ENCODE peak calls at places on chromosomes 13 and 19, in six cellular contexts. One of them, this sample, is unnamed. For H3K4me1, the result is how much of the 10 kb centered on the place peaks cover.

GRCh38 chr19:737591-738093 is 13.3 kb upstream of the MISP start:
- DNase-seq in CD8-positive, alpha-beta T cell: peak
- DNase-seq in PC-3: peak
- DNase-seq in HCT116: no peak
- DNase-seq in Peyer's patch: peak
- DNase-seq in tibial nerve: no peak
- DNase-seq in this sample: peak

GRCh38 chr19:31969955-31970545 is 375.4 kb upstream of the ZNF507 start:
- DNase-seq in CD8-positive, alpha-beta T cell: no peak
- DNase-seq in PC-3: no peak
- DNase-seq in HCT116: no peak
- DNase-seq in Peyer's patch: no peak
- DNase-seq in tibial nerve: no peak
- DNase-seq in this sample: no peak

GRCh38 chr19:5172859-5173577 is 167.6 kb downstream of the PTPRS start:
- DNase-seq in CD8-positive, alpha-beta T cell: no peak
- DNase-seq in PC-3: peak
- DNase-seq in HCT116: peak
- DNase-seq in Peyer's patch: no peak
- DNase-seq in tibial nerve: no peak
- DNase-seq in this sample: no peak

GRCh38 chr19:14683439-14683838 is 6.4 kb upstream of the ZNF333 start:
- DNase-seq in CD8-positive, alpha-beta T cell: no peak
- DNase-seq in PC-3: no peak
- DNase-seq in HCT116: no peak
- DNase-seq in Peyer's patch: no peak
- DNase-seq in tibial nerve: no peak
- DNase-seq in this sample: no peak

GRCh38 chr19:20103091-20103501 is 25.3 kb downstream of the ZNF90 start:
- DNase-seq in CD8-positive, alpha-beta T cell: no peak
- DNase-seq in PC-3: no peak
- DNase-seq in HCT116: no peak
- DNase-seq in Peyer's patch: no peak
- DNase-seq in tibial nerve: no peak
- DNase-seq in this sample: no peak

GRCh38 chr19:43820098-43820860 is 6.8 kb upstream of the ZNF283 start:
- DNase-seq in CD8-positive, alpha-beta T cell: no peak
- DNase-seq in PC-3: no peak
- DNase-seq in HCT116: no peak
- DNase-seq in Peyer's patch: peak
- DNase-seq in tibial nerve: no peak
- DNase-seq in this sample: no peak

GRCh38 chr19:45882652-45883585 is 3.0 kb downstream of the IRF2BP1 start:
- DNase-seq in CD8-positive, alpha-beta T cell: peak
- DNase-seq in PC-3: peak
- DNase-seq in HCT116: peak
- DNase-seq in Peyer's patch: peak
- DNase-seq in tibial nerve: peak
- DNase-seq in this sample: peak

GRCh38 chr19:3270908-3271307 is 46.4 kb downstream of the CELF5 start:
- DNase-seq in CD8-positive, alpha-beta T cell: peak
- DNase-seq in PC-3: peak
- DNase-seq in HCT116: peak
- DNase-seq in Peyer's patch: no peak
- DNase-seq in tibial nerve: no peak
- DNase-seq in this sample: no peak

GRCh38 chr19:29783627-29784190 is 28.1 kb upstream of the CCNE1 start:
- DNase-seq in CD8-positive, alpha-beta T cell: no peak
- DNase-seq in PC-3: no peak
- DNase-seq in HCT116: no peak
- DNase-seq in Peyer's patch: no peak
- DNase-seq in tibial nerve: no peak
- DNase-seq in this sample: no peak

GRCh38 chr13:20400774-20401173 is 124.9 kb downstream of the CRYL1 start:
- DNase-seq in CD8-positive, alpha-beta T cell: no peak
- DNase-seq in PC-3: peak
- DNase-seq in HCT116: no peak
- DNase-seq in Peyer's patch: no peak
- DNase-seq in tibial nerve: no peak
- DNase-seq in this sample: no peak

GRCh38 chr19:30074741-30075460 is 132.9 kb downstream of the URI1 start:
- DNase-seq in CD8-positive, alpha-beta T cell: no peak
- DNase-seq in PC-3: no peak
- DNase-seq in HCT116: no peak
- DNase-seq in Peyer's patch: no peak
- DNase-seq in tibial nerve: no peak
- DNase-seq in this sample: peak

GRCh38 chr19:55246462-55247451 is 12.1 kb downstream of the PPP6R1 start:
- DNase-seq in CD8-positive, alpha-beta T cell: no peak
- DNase-seq in PC-3: no peak
- DNase-seq in HCT116: no peak
- DNase-seq in Peyer's patch: no peak
- DNase-seq in tibial nerve: no peak
- DNase-seq in this sample: peak

GRCh38 chr19:58450836-58451357 is 525 bp upstream of the ZNF324B start:
- DNase-seq in CD8-positive, alpha-beta T cell: no peak
- DNase-seq in PC-3: peak
- DNase-seq in HCT116: no peak
- DNase-seq in Peyer's patch: no peak
- DNase-seq in tibial nerve: no peak
- DNase-seq in this sample: no peak

GRCh38 chr13:21240586-21240985 is 64.1 kb downstream of the MRPL57 start:
- DNase-seq in CD8-positive, alpha-beta T cell: no peak
- DNase-seq in PC-3: peak
- DNase-seq in HCT116: no peak
- DNase-seq in Peyer's patch: no peak
- DNase-seq in tibial nerve: no peak
- DNase-seq in this sample: no peak

GRCh38 chr13:26061947-26062346 is 10.1 kb upstream of the SHISA2 start:
- DNase-seq in CD8-positive, alpha-beta T cell: no peak
- DNase-seq in PC-3: peak
- DNase-seq in HCT116: no peak
- DNase-seq in Peyer's patch: no peak
- DNase-seq in tibial nerve: no peak
- DNase-seq in this sample: no peak

GRCh38 chr19:18417250-18418033 is 1.8 kb upstream of the SSBP4 start:
- DNase-seq in CD8-positive, alpha-beta T cell: no peak
- DNase-seq in PC-3: peak
- DNase-seq in HCT116: no peak
- DNase-seq in Peyer's patch: peak
- DNase-seq in tibial nerve: peak
- DNase-seq in this sample: peak

GRCh38 chr19:13398780-13399726 is 107.2 kb downstream of the CACNA1A start:
- DNase-seq in CD8-positive, alpha-beta T cell: no peak
- DNase-seq in PC-3: peak
- DNase-seq in HCT116: peak
- DNase-seq in Peyer's patch: no peak
- DNase-seq in tibial nerve: no peak
- DNase-seq in this sample: no peak

GRCh38 chr13:89862691-89863036 is 1484.8 kb upstream of the MIR17HG start:
- DNase-seq in CD8-positive, alpha-beta T cell: no peak
- DNase-seq in PC-3: peak
- DNase-seq in HCT116: no peak
- DNase-seq in Peyer's patch: no peak
- DNase-seq in tibial nerve: no peak
- DNase-seq in this sample: no peak

GRCh38 chr19:8269724-8270123 is 38.4 kb downstream of the CD320 start:
- DNase-seq in CD8-positive, alpha-beta T cell: no peak
- DNase-seq in PC-3: no peak
- DNase-seq in HCT116: no peak
- DNase-seq in Peyer's patch: no peak
- DNase-seq in tibial nerve: no peak
- DNase-seq in this sample: no peak

GRCh38 chr13:46355906-46356305 is 31.1 kb downstream of the RUBCNL start:
- DNase-seq in CD8-positive, alpha-beta T cell: no peak
- DNase-seq in PC-3: no peak
- DNase-seq in HCT116: no peak
- DNase-seq in Peyer's patch: no peak
- DNase-seq in tibial nerve: no peak
- DNase-seq in this sample: no peak

GRCh38 chr19:34985249-34986022 is 14.7 kb upstream of the GRAMD1A start:
- DNase-seq in CD8-positive, alpha-beta T cell: peak
- DNase-seq in PC-3: no peak
- DNase-seq in HCT116: no peak
- DNase-seq in Peyer's patch: peak
- DNase-seq in tibial nerve: no peak
- DNase-seq in this sample: no peak

GRCh38 chr13:97238883-97239282 is 16.8 kb downstream of the MBNL2 start:
- DNase-seq in CD8-positive, alpha-beta T cell: no peak
- DNase-seq in PC-3: no peak
- DNase-seq in HCT116: no peak
- DNase-seq in Peyer's patch: no peak
- DNase-seq in tibial nerve: no peak
- DNase-seq in this sample: no peak

GRCh38 chr19:35460608-35461007 is 12.6 kb downstream of the FFAR2 start:
- DNase-seq in CD8-positive, alpha-beta T cell: no peak
- DNase-seq in PC-3: no peak
- DNase-seq in HCT116: no peak
- DNase-seq in Peyer's patch: no peak
- DNase-seq in tibial nerve: no peak
- DNase-seq in this sample: no peak

GRCh38 chr13:98940325-98940724 is 37.5 kb downstream of the DOCK9 start:
- DNase-seq in CD8-positive, alpha-beta T cell: no peak
- DNase-seq in PC-3: no peak
- DNase-seq in HCT116: no peak
- DNase-seq in Peyer's patch: no peak
- DNase-seq in tibial nerve: no peak
- DNase-seq in this sample: no peak

GRCh38 chr19:30171138-30171635 is 201.0 kb upstream of the ZNF536 start:
- DNase-seq in CD8-positive, alpha-beta T cell: no peak
- DNase-seq in PC-3: no peak
- DNase-seq in HCT116: no peak
- DNase-seq in Peyer's patch: no peak
- DNase-seq in tibial nerve: no peak
- DNase-seq in this sample: no peak

GRCh38 chr19:18290250-18291018 is 9.0 kb upstream of the JUND start:
- DNase-seq in CD8-positive, alpha-beta T cell: peak
- DNase-seq in PC-3: no peak
- DNase-seq in HCT116: no peak
- DNase-seq in Peyer's patch: peak
- DNase-seq in tibial nerve: no peak
- DNase-seq in this sample: peak

GRCh38 chr13:45909724-45910123 is 58.2 kb upstream of the SIAH3 start:
- DNase-seq in CD8-positive, alpha-beta T cell: no peak
- DNase-seq in PC-3: no peak
- DNase-seq in HCT116: no peak
- DNase-seq in Peyer's patch: no peak
- DNase-seq in tibial nerve: no peak
- DNase-seq in this sample: no peak

DNA sequence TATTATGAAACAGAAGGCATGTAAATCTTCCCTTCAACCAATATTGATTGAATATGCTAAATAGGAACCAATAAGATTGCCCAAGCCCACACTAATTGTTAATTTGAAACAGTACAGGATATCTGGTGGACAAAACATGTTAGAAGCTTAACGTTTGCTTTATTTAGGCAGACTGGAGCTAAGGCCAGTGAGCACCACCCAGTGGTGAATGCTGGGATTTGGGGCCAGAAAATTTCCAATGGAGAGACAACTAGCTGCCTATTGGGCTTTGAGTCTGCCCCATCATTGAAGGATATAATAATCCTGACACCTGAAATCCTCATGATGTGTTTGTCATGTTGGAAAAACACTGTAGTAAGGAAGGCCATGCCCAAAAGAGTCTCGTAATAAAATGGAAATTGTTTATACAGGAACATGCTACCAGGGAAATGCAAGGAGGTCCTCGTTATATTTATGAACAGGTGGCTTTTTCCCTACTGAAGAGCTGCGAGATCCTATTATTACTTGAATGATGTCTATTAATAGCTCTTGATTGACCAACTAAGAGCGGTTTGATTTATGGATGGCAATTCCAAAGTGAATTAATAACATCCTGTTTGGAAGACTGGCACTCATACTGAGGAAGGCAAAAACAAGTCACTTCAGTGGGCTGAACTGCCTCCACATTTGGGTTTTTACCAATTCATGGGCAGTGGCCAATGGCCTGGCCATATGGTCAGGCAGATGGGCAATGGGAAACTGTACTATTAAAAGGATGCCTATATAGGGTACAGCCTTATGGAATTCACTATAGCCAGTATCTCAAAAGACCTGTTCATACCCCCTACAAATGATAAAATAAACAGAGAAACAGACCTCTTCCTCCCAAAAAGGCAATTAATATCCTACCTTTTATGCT is 8.7 kb downstream of the SIGLECL1 start:
- DNase-seq in CD8-positive, alpha-beta T cell: peak
- DNase-seq in PC-3: peak
- DNase-seq in HCT116: peak
- DNase-seq in Peyer's patch: peak
- DNase-seq in tibial nerve: no peak
- DNase-seq in this sample: no peak
- TF ChIP-seq CTCF in CD8-positive, alpha-beta T cell: peak
- TF ChIP-seq CTCF in PC-3: peak
- TF ChIP-seq CTCF in HCT116: peak
- TF ChIP-seq CTCF in Peyer's patch: peak
- TF ChIP-seq CTCF in tibial nerve: peak
- TF ChIP-seq CTCF in this sample: peak

DNA sequence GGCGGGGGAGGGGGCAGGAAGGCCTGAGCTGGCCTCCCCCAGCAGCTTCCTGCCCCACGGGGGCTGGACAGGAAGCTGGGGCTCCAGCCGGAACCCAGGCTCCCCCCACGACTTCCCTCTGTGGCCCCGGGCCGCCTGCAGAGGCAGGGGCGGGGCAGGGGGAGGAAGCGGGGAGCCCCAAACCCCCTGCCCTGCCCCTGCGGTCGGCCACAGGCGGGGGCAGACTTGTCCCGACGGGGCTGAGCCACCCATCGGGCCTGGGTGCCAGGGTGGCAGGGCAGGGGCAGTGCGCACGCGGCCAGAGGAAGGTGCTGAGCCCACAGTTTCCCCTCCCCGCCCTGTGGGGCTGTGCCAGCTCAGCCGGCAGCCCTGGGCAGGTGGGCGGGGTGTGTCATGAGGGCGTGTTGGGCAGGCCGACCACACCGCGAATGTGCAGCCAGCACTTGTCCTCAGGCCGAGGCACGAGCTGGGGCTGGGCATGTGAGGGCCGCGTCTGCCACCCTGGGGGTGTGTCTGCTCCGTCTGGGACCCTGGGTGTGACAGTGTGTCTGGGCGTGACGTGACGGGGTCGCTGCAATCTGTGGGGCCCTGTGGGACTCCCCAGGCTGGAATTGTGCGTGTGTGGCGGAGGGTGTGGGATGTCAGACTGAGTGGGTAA is 17.7 kb downstream of the CCDC97 start:
- DNase-seq in CD8-positive, alpha-beta T cell: peak
- DNase-seq in PC-3: peak
- DNase-seq in HCT116: no peak
- DNase-seq in Peyer's patch: peak
- DNase-seq in tibial nerve: no peak
- DNase-seq in this sample: peak
- H3K4me3 ChIP-seq in CD8-positive, alpha-beta T cell: peak
- H3K4me3 ChIP-seq in PC-3: peak
- H3K4me3 ChIP-seq in HCT116: no peak
- H3K4me3 ChIP-seq in Peyer's patch: peak
- H3K4me3 ChIP-seq in tibial nerve: peak
- H3K4me3 ChIP-seq in this sample: peak

GRCh38 chr13:109545964-109546363 is 240.4 kb downstream of the IRS2 start:
- DNase-seq in CD8-positive, alpha-beta T cell: no peak
- DNase-seq in PC-3: no peak
- DNase-seq in HCT116: no peak
- DNase-seq in Peyer's patch: no peak
- DNase-seq in tibial nerve: no peak
- DNase-seq in this sample: no peak
- H3K4me1 ChIP-seq in CD8-positive, alpha-beta T cell: under half
- H3K4me1 ChIP-seq in PC-3: under half
- H3K4me1 ChIP-seq in HCT116: under half
- H3K4me1 ChIP-seq in Peyer's patch: under half
- H3K4me1 ChIP-seq in tibial nerve: under half
- H3K4me1 ChIP-seq in this sample: under half

GRCh38 chr13:39783051-39783450 is 127.6 kb downstream of the COG6 start:
- DNase-seq in CD8-positive, alpha-beta T cell: no peak
- DNase-seq in PC-3: peak
- DNase-seq in HCT116: no peak
- DNase-seq in Peyer's patch: no peak
- DNase-seq in tibial nerve: no peak
- DNase-seq in this sample: no peak
- TF ChIP-seq CTCF in CD8-positive, alpha-beta T cell: no peak
- TF ChIP-seq CTCF in PC-3: peak
- TF ChIP-seq CTCF in HCT116: peak
- TF ChIP-seq CTCF in Peyer's patch: no peak
- TF ChIP-seq CTCF in tibial nerve: no peak
- TF ChIP-seq CTCF in this sample: no peak

This sample was measured in spleen.